ENCODE peak calls at places on chromosomes 7 and 10, in seven cellular contexts. N is Panc1, I is K562, G is lower lobe of right lung, X is breast epithelium, E is A549, T is tibial nerve. C is an unnamed sample. For H3K9me3, the result is how much of the 10 kb centered on the place peaks cover.

GRCh38 chr10:77455538-77455937 is 182.1 kb downstream of the KCNMA1 start:
- DNase-seq in I (no peak), G (no peak), T (no peak), X (no peak), N (no peak), E (no peak), C (no peak)

GRCh38 chr7:30116771-30117170 is 18.0 kb upstream of the MTURN start:
- DNase-seq in E (no peak), G (no peak), N (no peak), T (no peak), X (no peak), I (no peak), C (no peak)

GRCh38 chr10:133087679-133088523 is at the start of gene ADGRA1:
- DNase-seq in I (peak), X (no peak), T (no peak), G (no peak), N (no peak), E (no peak), C (no peak)

GRCh38 chr10:131183546-131184045 is 127.9 kb downstream of the TCERG1L start:
- DNase-seq in I (no peak), T (no peak), N (no peak), X (no peak), E (no peak), G (no peak), C (no peak)

GRCh38 chr10:12724782-12725579 is 276.5 kb downstream of the CCDC3 start:
- DNase-seq in T (no peak), E (no peak), G (no peak), N (no peak), I (no peak), X (no peak), C (no peak)

GRCh38 chr10:124029559-124029958 is 63.8 kb downstream of the CHST15 start:
- DNase-seq in T (no peak), E (no peak), N (no peak), G (no peak), I (no peak), X (no peak), C (no peak)

GRCh38 chr7:80774843-80775242 is 136.4 kb downstream of the CD36 start:
- DNase-seq in X (no peak), I (no peak), G (no peak), N (no peak), E (no peak), T (no peak), C (no peak)

GRCh38 chr7:24757799-24758275 is 573 bp upstream of the GSDME start:
- DNase-seq in I (no peak), E (peak), N (no peak), X (no peak), G (no peak), T (no peak), C (no peak)

GRCh38 chr7:1360521-1360971 is 98.7 kb downstream of the MICALL2 start:
- DNase-seq in E (no peak), X (no peak), G (peak), I (no peak), T (no peak), N (no peak), C (peak)

GRCh38 chr7:99899830-99900519 is 19.4 kb downstream of the TRIM4 start:
- DNase-seq in G (no peak), T (no peak), E (no peak), X (no peak), N (no peak), I (no peak), C (no peak)

GRCh38 chr10:24255907-24256306 is 47.0 kb downstream of the KIAA1217 start:
- DNase-seq in X (peak), T (no peak), N (no peak), I (no peak), G (no peak), E (no peak), C (peak)

GRCh38 chr7:134024729-134025128 is 102.4 kb upstream of the LRGUK start:
- DNase-seq in G (no peak), I (no peak), X (no peak), E (no peak), T (no peak), N (no peak), C (no peak)

GRCh38 chr7:148142660-148143248 is 447.8 kb upstream of the C7orf33 start:
- DNase-seq in N (peak), T (no peak), G (no peak), I (no peak), E (peak), X (no peak), C (no peak)

GRCh38 chr10:83677795-83678194 is 461.5 kb upstream of the GHITM start:
- DNase-seq in T (no peak), N (no peak), G (no peak), E (no peak), X (no peak), I (no peak), C (no peak)

GRCh38 chr7:64599341-64599740 is 36.5 kb upstream of the ZNF680 start:
- DNase-seq in X (peak), T (no peak), I (no peak), G (no peak), E (no peak), N (no peak), C (no peak)

GRCh38 chr10:86871563-86872183 is 85.7 kb downstream of the MMRN2 start:
- DNase-seq in G (no peak), N (no peak), T (no peak), E (peak), I (no peak), X (no peak), C (no peak)

GRCh38 chr7:91239171-91239604 is 25.0 kb upstream of the FZD1 start:
- DNase-seq in T (no peak), E (no peak), G (no peak), X (no peak), N (no peak), I (no peak), C (no peak)

GRCh38 chr7:135001390-135002165 is 15.3 kb downstream of the AGBL3 start:
- DNase-seq in N (no peak), T (no peak), X (no peak), E (peak), G (no peak), I (no peak), C (no peak)

GRCh38 chr10:110224992-110225391 is 17.6 kb downstream of the MXI1 start:
- DNase-seq in I (no peak), E (no peak), T (no peak), X (no peak), N (no peak), G (peak), C (peak)
- H3K4me3 ChIP-seq in I (peak), E (peak), T (peak), X (no peak), N (peak), G (peak), C (peak)

DNA sequence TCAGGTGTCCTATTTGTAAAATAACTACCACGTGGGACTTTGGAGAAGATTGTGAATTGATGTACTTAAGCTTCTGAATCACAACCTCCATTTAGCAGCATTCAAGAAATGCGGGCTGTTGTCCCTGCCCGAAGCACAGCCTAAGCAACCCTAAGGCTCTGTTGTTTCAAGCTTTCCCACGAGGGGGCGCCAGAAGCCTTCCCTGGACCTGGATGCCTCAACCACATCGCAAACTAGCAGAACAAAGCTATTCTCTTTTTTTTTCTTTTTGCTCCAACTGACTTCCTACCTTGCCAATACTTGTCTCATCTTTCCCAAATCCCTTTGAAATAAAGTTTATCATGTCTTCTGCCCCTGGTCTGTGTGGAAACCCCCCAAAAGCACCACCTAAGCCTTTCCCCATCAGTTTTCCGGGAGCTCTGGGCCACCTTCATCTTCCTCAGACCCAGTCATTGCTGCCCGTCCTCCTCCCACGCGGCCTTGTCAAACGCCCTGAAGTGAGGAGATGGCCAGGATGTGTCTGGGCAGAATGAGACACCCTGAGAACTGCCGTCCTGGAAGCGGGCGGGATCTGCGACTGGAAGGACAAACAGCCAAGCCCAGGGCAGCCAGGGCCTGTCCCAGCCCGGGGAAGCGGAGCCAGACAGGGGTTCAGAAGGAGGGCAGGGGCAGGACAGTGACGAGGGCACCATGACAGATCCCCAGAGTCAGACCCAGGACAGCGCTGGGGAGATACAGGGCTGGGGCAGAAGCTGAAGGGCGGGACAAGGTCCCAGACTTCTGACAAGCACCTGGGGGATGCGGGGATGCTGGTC is 112.7 kb downstream of the SLIT1 start:
- DNase-seq in E (peak), T (peak), X (peak), G (peak), I (peak), N (peak), C (peak)
- H3K27ac ChIP-seq in E (no peak), T (no peak), X (no peak), G (no peak), I (no peak), N (no peak), C (no peak)

GRCh38 chr7:63028376-63029206 is 970.1 kb upstream of the ZNF722 start:
- DNase-seq in G (no peak), I (no peak), E (no peak), N (no peak), X (no peak), T (no peak), C (no peak)
- H3K9me3 ChIP-seq in G (under half), I (under half), E (under half), N (under half), X (half or more), T (under half), C (under half)

DNA sequence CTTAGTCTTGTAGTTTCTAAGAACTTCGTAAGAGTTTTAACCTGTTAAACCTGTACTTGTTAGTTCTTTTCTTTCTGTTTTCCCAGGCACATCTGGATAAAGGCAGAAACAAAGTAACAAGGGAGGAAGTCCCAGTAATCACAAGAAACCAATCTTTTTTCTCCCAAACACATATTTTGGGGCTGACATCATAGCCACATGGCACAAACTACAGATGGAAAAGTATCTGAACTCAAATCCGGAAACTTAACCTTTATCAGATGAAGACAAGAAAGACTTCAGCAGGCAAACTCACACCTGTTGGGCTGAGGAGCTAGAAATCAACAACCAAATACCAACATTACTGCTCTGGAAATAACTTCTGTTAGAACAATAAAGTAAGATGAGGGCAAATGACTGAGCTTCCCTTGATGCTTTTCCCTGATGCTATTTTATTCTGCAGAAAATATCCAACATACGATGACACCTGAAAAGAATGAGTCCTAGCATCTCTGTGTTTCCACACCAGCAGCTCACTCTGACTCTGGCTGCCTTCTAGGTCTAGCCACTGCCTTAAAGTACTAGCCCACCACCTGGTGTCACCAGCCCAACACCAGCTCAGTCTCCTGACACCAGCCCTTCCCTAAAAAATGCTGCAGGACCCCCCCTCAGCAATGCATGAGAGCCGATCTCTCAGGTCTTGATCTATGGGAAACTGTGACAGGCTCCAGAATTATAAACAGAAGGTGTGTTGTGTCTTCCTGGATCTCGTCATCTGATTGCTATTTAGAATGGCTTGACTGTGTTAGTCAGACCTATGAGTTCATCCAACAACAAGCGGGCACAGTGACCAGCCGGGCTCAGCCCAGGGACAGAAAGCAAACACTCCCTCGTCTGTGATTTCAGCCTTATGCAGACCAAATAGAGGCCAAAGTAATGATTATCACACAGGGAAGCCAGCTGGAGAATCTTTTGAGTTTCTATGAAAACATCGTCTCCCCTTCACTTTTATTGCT is 66.8 kb downstream of the CUBN start:
- DNase-seq in X (peak), T (peak), G (no peak), E (peak), N (peak), I (no peak), C (peak)
- H3K4me3 ChIP-seq in X (no peak), T (no peak), G (no peak), E (no peak), N (peak), I (no peak), C (no peak)